ENCODE peak calls at places on chromosomes 16 and 17, in eight cellular contexts. One of them, this sample, is unnamed.

GRCh38 chr17:7328840-7329359 is at the start of gene NEURL4:
- DNase-seq in mammary epithelial cell: no peak
- DNase-seq in body of pancreas: no peak
- DNase-seq in cardiac muscle cell: peak; percentile 27
- DNase-seq in vagina: no peak
- DNase-seq in ovary: no peak
- DNase-seq in CD8-positive, alpha-beta T cell: no peak
- DNase-seq in HCT116: no peak
- DNase-seq in this sample: no peak

GRCh38 chr17:59365383-59365981 is 34.0 kb downstream of the YPEL2 start:
- DNase-seq in cardiac muscle cell: no peak
- DNase-seq in mammary epithelial cell: no peak
- DNase-seq in vagina: no peak
- DNase-seq in HCT116: no peak
- DNase-seq in body of pancreas: no peak
- DNase-seq in ovary: no peak
- DNase-seq in CD8-positive, alpha-beta T cell: peak; percentile 8
- DNase-seq in this sample: peak; percentile 39

GRCh38 chr17:33668516-33668915 is 375.4 kb upstream of the ASIC2 start:
- DNase-seq in ovary: no peak
- DNase-seq in HCT116: no peak
- DNase-seq in mammary epithelial cell: no peak
- DNase-seq in vagina: no peak
- DNase-seq in cardiac muscle cell: no peak
- DNase-seq in body of pancreas: no peak
- DNase-seq in CD8-positive, alpha-beta T cell: no peak
- DNase-seq in this sample: no peak

GRCh38 chr17:50345443-50346312 is at the start of gene XYLT2:
- DNase-seq in CD8-positive, alpha-beta T cell: peak; percentile 89
- DNase-seq in HCT116: peak; percentile 57
- DNase-seq in ovary: peak; percentile 81
- DNase-seq in cardiac muscle cell: peak; percentile 90
- DNase-seq in mammary epithelial cell: peak; percentile 78
- DNase-seq in body of pancreas: peak; percentile 88
- DNase-seq in vagina: no peak
- DNase-seq in this sample: peak; percentile 90

GRCh38 chr17:348692-349425 is 3.7 kb downstream of the RPH3AL start:
- DNase-seq in ovary: no peak
- DNase-seq in HCT116: no peak
- DNase-seq in vagina: no peak
- DNase-seq in mammary epithelial cell: peak; percentile 71
- DNase-seq in body of pancreas: peak; percentile 82
- DNase-seq in CD8-positive, alpha-beta T cell: no peak
- DNase-seq in cardiac muscle cell: no peak
- DNase-seq in this sample: no peak

GRCh38 chr17:38601539-38602351 is 4.0 kb downstream of the SRCIN1 start:
- DNase-seq in HCT116: no peak
- DNase-seq in vagina: no peak
- DNase-seq in cardiac muscle cell: peak; percentile 33
- DNase-seq in mammary epithelial cell: no peak
- DNase-seq in CD8-positive, alpha-beta T cell: no peak
- DNase-seq in body of pancreas: no peak
- DNase-seq in ovary: no peak
- DNase-seq in this sample: no peak

GRCh38 chr17:51260960-51261958 is 913 bp downstream of the UTP18 start:
- DNase-seq in ovary: peak; percentile 65
- DNase-seq in mammary epithelial cell: no peak
- DNase-seq in vagina: no peak
- DNase-seq in body of pancreas: peak; percentile 72
- DNase-seq in cardiac muscle cell: peak; percentile 45
- DNase-seq in HCT116: peak; percentile 35
- DNase-seq in CD8-positive, alpha-beta T cell: peak; percentile 70
- DNase-seq in this sample: peak; percentile 72

GRCh38 chr17:47763913-47764582 is 31.0 kb downstream of the TBX21 start:
- DNase-seq in cardiac muscle cell: no peak
- DNase-seq in vagina: no peak
- DNase-seq in body of pancreas: no peak
- DNase-seq in CD8-positive, alpha-beta T cell: no peak
- DNase-seq in ovary: no peak
- DNase-seq in mammary epithelial cell: peak; percentile 54
- DNase-seq in HCT116: no peak
- DNase-seq in this sample: no peak

GRCh38 chr17:82518826-82519810 is at the start of gene FOXK2:
- DNase-seq in HCT116: peak; percentile 92
- DNase-seq in cardiac muscle cell: peak; percentile 97
- DNase-seq in body of pancreas: peak; percentile 94
- DNase-seq in CD8-positive, alpha-beta T cell: peak; percentile 87
- DNase-seq in vagina: no peak
- DNase-seq in mammary epithelial cell: peak; percentile 93
- DNase-seq in ovary: peak; percentile 91
- DNase-seq in this sample: peak; percentile 89

GRCh38 chr17:76161113-76161512 is 20.1 kb upstream of the FOXJ1 start:
- DNase-seq in HCT116: no peak
- DNase-seq in body of pancreas: no peak
- DNase-seq in vagina: no peak
- DNase-seq in ovary: no peak
- DNase-seq in CD8-positive, alpha-beta T cell: no peak
- DNase-seq in cardiac muscle cell: peak; percentile 54
- DNase-seq in mammary epithelial cell: no peak
- DNase-seq in this sample: no peak

GRCh38 chr17:79857095-79857494 is 17.9 kb upstream of the CBX4 start:
- DNase-seq in ovary: no peak
- DNase-seq in mammary epithelial cell: no peak
- DNase-seq in cardiac muscle cell: no peak
- DNase-seq in vagina: no peak
- DNase-seq in CD8-positive, alpha-beta T cell: no peak
- DNase-seq in body of pancreas: no peak
- DNase-seq in HCT116: no peak
- DNase-seq in this sample: no peak

GRCh38 chr17:35255316-35255715 is 12.4 kb downstream of the SLFN5 start:
- DNase-seq in cardiac muscle cell: no peak
- DNase-seq in ovary: no peak
- DNase-seq in vagina: no peak
- DNase-seq in HCT116: no peak
- DNase-seq in CD8-positive, alpha-beta T cell: no peak
- DNase-seq in body of pancreas: no peak
- DNase-seq in mammary epithelial cell: no peak
- DNase-seq in this sample: no peak

GRCh38 chr16:73503093-73503492 is 455.2 kb upstream of the ZFHX3 start:
- DNase-seq in vagina: no peak
- DNase-seq in ovary: no peak
- DNase-seq in HCT116: no peak
- DNase-seq in mammary epithelial cell: no peak
- DNase-seq in CD8-positive, alpha-beta T cell: no peak
- DNase-seq in body of pancreas: no peak
- DNase-seq in cardiac muscle cell: no peak
- DNase-seq in this sample: no peak

GRCh38 chr16:21275529-21275928 is 2.6 kb downstream of the CRYM start:
- DNase-seq in CD8-positive, alpha-beta T cell: no peak
- DNase-seq in cardiac muscle cell: no peak
- DNase-seq in HCT116: no peak
- DNase-seq in ovary: no peak
- DNase-seq in vagina: no peak
- DNase-seq in body of pancreas: no peak
- DNase-seq in mammary epithelial cell: no peak
- DNase-seq in this sample: no peak

GRCh38 chr16:17460890-17461289 is 9.9 kb downstream of the XYLT1 start:
- DNase-seq in mammary epithelial cell: no peak
- DNase-seq in ovary: no peak
- DNase-seq in CD8-positive, alpha-beta T cell: no peak
- DNase-seq in vagina: no peak
- DNase-seq in body of pancreas: no peak
- DNase-seq in cardiac muscle cell: no peak
- DNase-seq in HCT116: no peak
- DNase-seq in this sample: no peak

GRCh38 chr17:15083225-15083624 is 181.9 kb downstream of the PMP22 start:
- DNase-seq in mammary epithelial cell: no peak
- DNase-seq in cardiac muscle cell: no peak
- DNase-seq in ovary: no peak
- DNase-seq in CD8-positive, alpha-beta T cell: no peak
- DNase-seq in HCT116: no peak
- DNase-seq in vagina: no peak
- DNase-seq in body of pancreas: no peak
- DNase-seq in this sample: no peak

GRCh38 chr16:88922114-88922825 is 54.7 kb downstream of the CBFA2T3 start:
- DNase-seq in body of pancreas: peak; percentile 75
- DNase-seq in HCT116: no peak
- DNase-seq in ovary: no peak
- DNase-seq in cardiac muscle cell: peak; percentile 79
- DNase-seq in CD8-positive, alpha-beta T cell: no peak
- DNase-seq in vagina: no peak
- DNase-seq in mammary epithelial cell: peak; percentile 28
- DNase-seq in this sample: no peak

GRCh38 chr16:49415083-49415482 is 41.5 kb downstream of the C16orf78 start:
- DNase-seq in mammary epithelial cell: no peak
- DNase-seq in ovary: no peak
- DNase-seq in body of pancreas: no peak
- DNase-seq in HCT116: no peak
- DNase-seq in cardiac muscle cell: no peak
- DNase-seq in vagina: no peak
- DNase-seq in CD8-positive, alpha-beta T cell: no peak
- DNase-seq in this sample: no peak

GRCh38 chr17:73371285-73371684 is 59.5 kb upstream of the CDC42EP4 start:
- DNase-seq in ovary: no peak
- DNase-seq in CD8-positive, alpha-beta T cell: no peak
- DNase-seq in vagina: no peak
- DNase-seq in mammary epithelial cell: peak; percentile 71
- DNase-seq in cardiac muscle cell: peak; percentile 84
- DNase-seq in body of pancreas: no peak
- DNase-seq in HCT116: no peak
- DNase-seq in this sample: no peak

GRCh38 chr17:76234354-76234679 is 6.0 kb downstream of the RNF157 start:
- DNase-seq in cardiac muscle cell: no peak
- DNase-seq in vagina: no peak
- DNase-seq in CD8-positive, alpha-beta T cell: no peak
- DNase-seq in ovary: no peak
- DNase-seq in mammary epithelial cell: no peak
- DNase-seq in HCT116: no peak
- DNase-seq in body of pancreas: no peak
- DNase-seq in this sample: no peak

GRCh38 chr16:65745-66144 is 6.7 kb downstream of the RHBDF1 start:
- DNase-seq in mammary epithelial cell: peak; percentile 57
- DNase-seq in body of pancreas: peak; percentile 87
- DNase-seq in cardiac muscle cell: peak; percentile 82
- DNase-seq in vagina: no peak
- DNase-seq in ovary: peak; percentile 79
- DNase-seq in HCT116: peak; percentile 21
- DNase-seq in CD8-positive, alpha-beta T cell: peak; percentile 77
- DNase-seq in this sample: peak; percentile 71

GRCh38 chr17:56424543-56425044 is 168.9 kb upstream of the NOG start:
- DNase-seq in cardiac muscle cell: no peak
- DNase-seq in ovary: no peak
- DNase-seq in CD8-positive, alpha-beta T cell: no peak
- DNase-seq in vagina: no peak
- DNase-seq in HCT116: no peak
- DNase-seq in body of pancreas: no peak
- DNase-seq in mammary epithelial cell: no peak
- DNase-seq in this sample: no peak

GRCh38 chr16:3190949-3191353 is 2.9 kb downstream of the OR1F1 start:
- DNase-seq in vagina: no peak
- DNase-seq in HCT116: no peak
- DNase-seq in CD8-positive, alpha-beta T cell: no peak
- DNase-seq in ovary: no peak
- DNase-seq in cardiac muscle cell: peak; percentile 12
- DNase-seq in body of pancreas: no peak
- DNase-seq in mammary epithelial cell: no peak
- DNase-seq in this sample: no peak
- H3K9me3 ChIP-seq in vagina: no peaks in the 10 kb centered on the region
- H3K9me3 ChIP-seq in HCT116: no peaks in the 10 kb centered on the region
- H3K9me3 ChIP-seq in CD8-positive, alpha-beta T cell: no peaks in the 10 kb centered on the region
- H3K9me3 ChIP-seq in ovary: no peaks in the 10 kb centered on the region
- H3K9me3 ChIP-seq in cardiac muscle cell: no peaks in the 10 kb centered on the region
- H3K9me3 ChIP-seq in body of pancreas: no peaks in the 10 kb centered on the region
- H3K9me3 ChIP-seq in mammary epithelial cell: no peaks in the 10 kb centered on the region
- H3K9me3 ChIP-seq in this sample: peaks cover 5% of the 10 kb centered on the region

GRCh38 chr16:67846320-67847063 is at the start of gene NUTF2:
- DNase-seq in cardiac muscle cell: peak; percentile 97
- DNase-seq in ovary: peak; percentile 95
- DNase-seq in vagina: no peak
- DNase-seq in CD8-positive, alpha-beta T cell: peak; percentile 91
- DNase-seq in body of pancreas: peak; percentile 97
- DNase-seq in HCT116: peak; percentile 81
- DNase-seq in mammary epithelial cell: peak; percentile 93
- DNase-seq in this sample: peak; percentile 95
- H3K27ac ChIP-seq in cardiac muscle cell: peak within 1 kb of the TSS; percentile 96
- H3K27ac ChIP-seq in ovary: peak within 1 kb of the TSS; percentile 96
- H3K27ac ChIP-seq in vagina: peak within 1 kb of the TSS; percentile 100
- H3K27ac ChIP-seq in CD8-positive, alpha-beta T cell: peak within 1 kb of the TSS; percentile 73
- H3K27ac ChIP-seq in body of pancreas: peak within 1 kb of the TSS; percentile 90
- H3K27ac ChIP-seq in HCT116: peak within 1 kb of the TSS; percentile 83
- H3K27ac ChIP-seq in mammary epithelial cell: peak within 1 kb of the TSS; percentile 87
- H3K27ac ChIP-seq in this sample: peak within 1 kb of the TSS; percentile 85

DNA sequence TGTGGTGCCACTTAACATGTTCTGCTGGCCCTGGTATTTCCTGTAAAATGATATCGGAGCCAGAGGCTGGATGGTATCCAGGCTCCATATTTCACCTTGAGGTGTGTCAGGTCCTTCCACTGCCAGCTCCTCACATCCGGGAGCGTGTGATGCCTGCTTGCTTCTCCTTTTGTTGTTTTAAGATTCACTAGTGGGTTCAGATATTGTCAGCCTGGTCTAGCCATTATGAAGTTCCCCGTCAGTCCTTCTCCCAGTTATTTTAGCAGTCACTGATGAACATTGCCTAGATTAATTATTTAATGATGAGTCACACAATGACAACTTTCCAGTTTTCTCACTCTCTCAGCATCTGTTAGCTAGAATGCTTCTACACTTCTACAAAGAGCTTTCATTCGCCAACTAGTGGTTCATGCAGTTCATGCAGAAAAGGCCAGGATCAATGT is 11.3 kb downstream of the DNAAF1 start:
- DNase-seq in vagina: no peak
- DNase-seq in body of pancreas: no peak
- DNase-seq in mammary epithelial cell: peak; percentile 19
- DNase-seq in ovary: no peak
- DNase-seq in cardiac muscle cell: no peak
- DNase-seq in CD8-positive, alpha-beta T cell: no peak
- DNase-seq in HCT116: no peak
- DNase-seq in this sample: no peak
- TF ChIP-seq CTCF in vagina: no peak
- TF ChIP-seq CTCF in body of pancreas: no peak
- TF ChIP-seq CTCF in mammary epithelial cell: peak; percentile 22
- TF ChIP-seq CTCF in ovary: no peak
- TF ChIP-seq CTCF in cardiac muscle cell: peak; percentile 9
- TF ChIP-seq CTCF in CD8-positive, alpha-beta T cell: no peak
- TF ChIP-seq CTCF in HCT116: no peak
- TF ChIP-seq CTCF in this sample: no peak

DNA sequence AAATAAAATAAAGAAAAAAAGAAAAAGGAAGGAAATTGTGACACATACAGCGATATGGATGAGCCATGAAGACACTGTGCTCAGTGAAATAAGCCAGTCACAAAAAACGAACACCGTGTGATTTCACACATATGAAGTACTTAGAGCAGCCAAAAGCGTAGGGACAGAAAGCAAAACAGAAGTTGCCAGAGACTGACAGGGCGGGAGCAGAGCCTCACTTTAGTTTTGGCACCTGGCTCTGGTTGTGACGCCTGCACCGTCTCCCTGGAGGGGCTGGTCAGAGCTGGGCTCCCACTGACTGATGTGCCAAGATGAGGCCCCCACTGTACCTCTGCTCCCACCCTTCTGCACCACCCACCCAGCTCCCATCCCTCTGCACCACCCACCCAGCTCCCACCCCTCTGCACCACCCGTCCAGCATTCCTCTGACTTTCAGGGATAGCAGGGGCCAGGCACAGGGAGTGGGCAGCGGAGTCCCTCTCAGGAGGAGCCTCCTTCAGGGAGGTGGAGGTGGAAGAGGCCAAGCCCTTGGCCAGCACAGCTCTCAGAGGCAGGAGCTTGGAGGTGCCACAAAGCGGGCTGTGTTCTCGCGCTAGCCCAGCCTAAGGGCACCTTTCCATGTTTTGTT is 3.3 kb upstream of the PRSS21 start:
- DNase-seq in CD8-positive, alpha-beta T cell: no peak
- DNase-seq in cardiac muscle cell: no peak
- DNase-seq in ovary: no peak
- DNase-seq in body of pancreas: no peak
- DNase-seq in mammary epithelial cell: no peak
- DNase-seq in vagina: no peak
- DNase-seq in HCT116: no peak
- DNase-seq in this sample: no peak
- H3K9me3 ChIP-seq in CD8-positive, alpha-beta T cell: no peaks in the 10 kb centered on the region
- H3K9me3 ChIP-seq in cardiac muscle cell: no peaks in the 10 kb centered on the region
- H3K9me3 ChIP-seq in ovary: no peaks in the 10 kb centered on the region
- H3K9me3 ChIP-seq in body of pancreas: no peaks in the 10 kb centered on the region
- H3K9me3 ChIP-seq in mammary epithelial cell: no peaks in the 10 kb centered on the region
- H3K9me3 ChIP-seq in vagina: no peaks in the 10 kb centered on the region
- H3K9me3 ChIP-seq in HCT116: no peaks in the 10 kb centered on the region
- H3K9me3 ChIP-seq in this sample: no peaks in the 10 kb centered on the region

This sample was measured in CD4-positive, alpha-beta T cell.